ENCODE peak calls at places on chromosomes 2 and 18, in seven cellular contexts. B is cardiac fibroblast, W is left ventricle myocardium inferior, O is AG09309, Z is mammary epithelial cell, S is dorsolateral prefrontal cortex, T is thyroid gland. I is an unnamed sample.

GRCh38 chr2:151338115-151338514 is 19.3 kb upstream of the TNFAIP6 start:
- DNase-seq in O (no peak), Z (no peak), B (peak), T (no peak), W (no peak), S (no peak), I (peak)

GRCh38 chr2:160859086-160859485 is 301.1 kb upstream of the TANK start:
- DNase-seq in W (no peak), T (no peak), B (peak), Z (no peak), O (no peak), S (no peak), I (peak)

GRCh38 chr2:72917138-72917874 is at the start of gene EMX1:
- DNase-seq in B (no peak), Z (peak), O (no peak), T (peak), W (no peak), S (peak), I (no peak)

GRCh38 chr2:70440621-70441020 is 113.0 kb downstream of the TGFA start:
- DNase-seq in O (no peak), S (no peak), B (no peak), T (no peak), Z (no peak), W (no peak), I (no peak)

GRCh38 chr2:222398446-222398885 is 25.9 kb upstream of the SGPP2 start:
- DNase-seq in T (no peak), B (peak), Z (no peak), S (no peak), W (no peak), O (no peak), I (peak)

GRCh38 chr2:206955253-206955652 is 15.9 kb downstream of the CPO start:
- DNase-seq in T (no peak), W (no peak), S (no peak), O (no peak), B (no peak), Z (no peak), I (no peak)

GRCh38 chr18:7749510-7749981 is 182.4 kb downstream of the PTPRM start:
- DNase-seq in W (no peak), Z (no peak), B (peak), T (no peak), O (peak), S (no peak), I (peak)

GRCh38 chr2:136022747-136023146 is 37.3 kb upstream of the DARS1 start:
- DNase-seq in B (no peak), Z (no peak), T (no peak), O (no peak), S (no peak), W (no peak), I (peak)

GRCh38 chr18:6397931-6398566 is 16.7 kb downstream of the L3MBTL4 start:
- DNase-seq in O (no peak), T (peak), S (no peak), W (no peak), B (no peak), Z (no peak), I (no peak)

GRCh38 chr2:12317853-12318426 is 398.8 kb upstream of the TRIB2 start:
- DNase-seq in S (no peak), W (no peak), T (no peak), O (peak), B (peak), Z (peak), I (peak)

GRCh38 chr2:125471963-125472362 is 1184.0 kb upstream of the GYPC start:
- DNase-seq in Z (no peak), B (peak), T (no peak), W (no peak), O (no peak), S (no peak), I (peak)

GRCh38 chr2:11745613-11746375 is 638 bp upstream of the LPIN1 start:
- DNase-seq in W (no peak), Z (no peak), T (no peak), O (no peak), B (no peak), S (no peak), I (no peak)

GRCh38 chr2:75548036-75548573 is 12.6 kb downstream of the EVA1A start:
- DNase-seq in W (no peak), Z (no peak), T (no peak), O (no peak), S (no peak), B (no peak), I (no peak)

GRCh38 chr2:106701134-106701994 is 184.6 kb downstream of the ST6GAL2 start:
- DNase-seq in B (no peak), T (peak), O (no peak), Z (no peak), W (no peak), S (no peak), I (no peak)

GRCh38 chr2:220046507-220046906 is 419.1 kb downstream of the SLC4A3 start:
- DNase-seq in S (no peak), T (no peak), W (no peak), B (no peak), Z (no peak), O (no peak), I (no peak)

GRCh38 chr2:191366199-191366598 is 121.0 kb downstream of the MYO1B start:
- DNase-seq in S (no peak), T (no peak), O (peak), W (no peak), Z (no peak), B (peak), I (peak)

GRCh38 chr2:191363267-191363666 is 118.1 kb downstream of the MYO1B start:
- DNase-seq in T (no peak), S (no peak), B (no peak), Z (no peak), W (no peak), O (no peak), I (no peak)

GRCh38 chr2:191374366-191374765 is 129.2 kb downstream of the MYO1B start:
- DNase-seq in S (no peak), O (no peak), Z (no peak), W (no peak), T (no peak), B (no peak), I (no peak)

GRCh38 chr2:191365089-191365488 is 119.9 kb downstream of the MYO1B start:
- DNase-seq in Z (no peak), S (no peak), B (no peak), W (no peak), T (no peak), O (no peak), I (no peak)

DNA sequence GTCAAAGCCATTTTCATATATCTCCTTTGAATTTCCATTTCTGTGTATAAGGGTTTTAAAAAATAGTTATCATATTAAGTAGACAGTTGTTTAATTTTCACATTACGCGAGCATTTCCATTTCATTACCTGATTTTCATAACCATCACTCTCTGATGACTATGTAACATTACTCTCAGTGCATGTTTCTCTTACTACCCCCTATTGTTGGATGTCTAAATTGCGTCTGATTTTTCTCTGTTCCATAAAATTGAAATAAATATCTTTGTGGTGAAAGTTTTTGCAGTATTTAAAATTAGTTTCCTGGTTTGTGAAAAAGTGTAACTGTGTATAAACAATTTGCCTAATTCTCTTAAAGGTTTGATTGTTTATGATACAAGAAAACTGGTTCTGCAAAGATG is 123.8 kb downstream of the MYO1B start:
- DNase-seq in B (peak), T (no peak), S (no peak), O (no peak), W (no peak), Z (no peak), I (peak)
- TF ChIP-seq CTCF in B (peak), T (no peak), S (no peak), O (no peak), W (peak), Z (peak), I (peak)

GRCh38 chr2:38375711-38376345 is 1.2 kb downstream of the ATL2 start:
- DNase-seq in B (peak), S (no peak), W (no peak), T (peak), Z (no peak), O (no peak), I (peak)

GRCh38 chr2:38376683-38377500 is at the start of gene ATL2:
- DNase-seq in T (peak), S (peak), W (peak), B (peak), O (peak), Z (peak), I (peak)

GRCh38 chr2:38377501-38378258 is 607 bp upstream of the ATL2 start:
- DNase-seq in B (peak), Z (no peak), S (no peak), O (peak), W (no peak), T (peak), I (peak)

GRCh38 chr2:38376346-38376682 is 759 bp downstream of the ATL2 start:
- DNase-seq in S (no peak), T (no peak), Z (peak), W (no peak), B (peak), O (no peak), I (peak)

GRCh38 chr2:38374978-38375377 is 2.1 kb downstream of the ATL2 start:
- DNase-seq in O (no peak), Z (peak), W (no peak), B (peak), T (no peak), S (no peak), I (no peak)
- H3K4me3 ChIP-seq in O (no peak), Z (peak), W (peak), B (no peak), T (peak), S (peak), I (peak)

GRCh38 chr18:63987743-63988142 is 17.9 kb downstream of the SERPINB8 start:
- DNase-seq in S (no peak), W (no peak), T (no peak), B (peak), O (no peak), Z (no peak), I (no peak)
- TF ChIP-seq CTCF in S (no peak), W (no peak), T (no peak), B (no peak), O (no peak), Z (no peak), I (no peak)

DNA sequence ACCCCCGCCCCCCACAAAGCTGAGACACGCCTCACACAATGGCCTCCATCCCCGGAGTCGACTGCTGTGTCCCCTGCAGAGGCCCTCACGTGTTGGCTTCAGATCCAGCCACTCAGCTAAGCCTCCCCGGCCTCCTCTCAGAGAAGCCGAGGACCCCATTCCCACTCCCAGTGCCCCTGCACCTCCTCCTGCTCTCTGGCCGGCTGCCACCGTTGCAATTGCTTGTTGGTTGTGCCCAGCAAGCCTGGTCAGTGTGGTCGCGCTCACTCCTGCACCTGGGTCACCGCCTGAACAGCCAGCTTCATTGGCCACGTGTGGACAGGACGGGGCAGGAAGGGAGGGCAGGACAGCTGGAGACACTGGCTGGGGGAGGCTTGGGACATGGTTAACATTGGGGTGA is 191.5 kb upstream of the SALL3 start:
- DNase-seq in S (no peak), T (no peak), B (no peak), W (no peak), Z (no peak), O (no peak), I (no peak)
- H3K4me3 ChIP-seq in S (no peak), T (no peak), B (no peak), W (no peak), Z (no peak), O (no peak), I (no peak)

DNA sequence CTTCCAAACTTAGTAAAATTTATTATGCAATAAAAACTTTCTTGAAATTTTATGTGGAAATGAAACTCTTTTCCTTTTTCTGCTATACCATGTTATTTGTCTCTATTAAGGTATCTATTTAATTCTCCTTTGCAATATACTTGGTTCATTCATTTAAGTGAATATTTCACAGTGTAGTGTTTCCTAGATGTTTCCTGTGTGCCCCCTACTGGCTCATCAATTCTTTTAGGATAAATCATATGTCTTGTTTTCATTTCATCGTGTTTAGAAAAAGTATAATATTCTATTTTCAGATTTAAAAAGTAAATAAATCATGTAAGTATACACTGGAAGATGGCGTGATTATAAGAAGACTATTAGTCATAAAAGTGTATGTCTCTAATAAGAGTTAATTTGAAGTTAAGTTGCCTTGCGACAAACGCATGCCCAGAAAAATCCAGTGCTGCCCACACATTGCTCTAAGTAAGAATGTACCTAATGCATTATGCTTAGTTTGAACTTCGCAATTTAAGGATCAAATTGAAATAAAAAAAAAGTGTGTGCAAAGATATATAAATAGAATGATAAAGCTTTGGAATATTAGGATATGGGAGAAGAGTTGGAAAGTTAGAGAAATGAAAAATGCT is 525.4 kb downstream of the KCNJ3 start:
- DNase-seq in O (no peak), W (no peak), T (no peak), B (peak), S (no peak), Z (peak), I (peak)
- TF ChIP-seq CTCF in O (no peak), W (peak), T (no peak), B (no peak), S (peak), Z (peak), I (peak)

DNA sequence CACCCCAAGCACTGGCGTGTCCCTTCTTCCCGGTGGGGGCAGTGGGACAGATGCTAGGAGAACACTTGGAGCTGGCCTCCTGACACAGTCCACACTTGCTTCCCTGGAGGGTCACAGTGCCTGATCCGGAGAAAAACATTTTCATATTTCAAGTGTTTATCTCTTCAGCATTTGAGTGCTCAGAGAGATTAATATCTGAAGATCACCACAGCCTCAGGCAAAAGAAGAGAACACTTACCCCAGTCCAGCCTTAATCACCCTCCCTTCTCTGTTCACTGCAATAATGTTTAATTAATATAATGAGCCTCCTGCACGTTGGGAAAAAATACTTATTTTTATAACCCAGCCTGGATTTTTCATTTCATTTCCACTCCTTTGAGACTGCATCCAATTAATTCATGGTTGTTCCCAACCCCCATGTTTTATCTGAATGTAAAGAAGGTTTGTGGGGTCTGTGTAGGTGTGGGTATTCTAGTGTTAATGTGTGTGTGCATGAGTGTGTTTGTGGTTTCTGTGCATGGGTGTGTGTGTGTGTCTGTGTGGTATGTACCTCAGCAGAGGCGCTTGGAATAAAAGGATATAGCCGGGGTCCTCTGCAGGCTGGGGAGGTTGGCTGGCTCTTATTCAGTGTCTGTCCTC is 72.1 kb downstream of the NRP2 start:
- DNase-seq in T (no peak), S (no peak), Z (no peak), O (no peak), W (no peak), B (no peak), I (no peak)
- H3K4me3 ChIP-seq in T (no peak), S (no peak), Z (no peak), O (no peak), W (no peak), B (no peak), I (no peak)

GRCh38 chr18:72826736-72827135 is 41.1 kb downstream of the NETO1 start:
- DNase-seq in W (no peak), S (no peak), Z (no peak), O (no peak), B (no peak), T (no peak), I (no peak)
- TF ChIP-seq CTCF in W (no peak), S (no peak), Z (no peak), O (no peak), B (no peak), T (no peak), I (no peak)

I was measured in fibroblast of pulmonary artery.